ENCODE peak calls at places on chromosomes 4 and X, in five cellular contexts. A is lower lobe of right lung, C is Karpas-422, D is BE2C, Q is mucosa of descending colon. U is an unnamed sample.

GRCh38 chr4:16418814-16419213 is 192.5 kb upstream of the TAPT1 start:
- DNase-seq in A (no peak), Q (no peak), C (no peak), D (no peak), U (no peak)

GRCh38 chrX:39328661-39329060 is 527.4 kb downstream of the MID1IP1 start:
- DNase-seq in A (no peak), D (no peak), C (no peak), Q (no peak), U (no peak)

GRCh38 chr4:1675802-1676137 is 8.3 kb downstream of the FAM53A start:
- DNase-seq in A (no peak), C (no peak), D (no peak), Q (no peak), U (no peak)

GRCh38 chrX:16848541-16848940 is 21.6 kb downstream of the RBBP7 start:
- DNase-seq in C (no peak), A (no peak), Q (no peak), D (no peak), U (no peak)

GRCh38 chrX:70452143-70452733 is 7.6 kb downstream of the DLG3 start:
- DNase-seq in A (peak), D (no peak), C (peak), Q (peak), U (peak)

GRCh38 chr4:128868758-128869157 is 59.3 kb downstream of the JADE1 start:
- DNase-seq in D (no peak), C (no peak), A (no peak), Q (no peak), U (no peak)

GRCh38 chrX:39652336-39652735 is 445.4 kb downstream of the BCOR start:
- DNase-seq in C (peak), D (peak), A (no peak), Q (no peak), U (peak)

GRCh38 chrX:129188223-129188622 is 335.1 kb downstream of the SMARCA1 start:
- DNase-seq in A (no peak), D (peak), Q (no peak), C (no peak), U (no peak)

GRCh38 chr4:24971192-24971591 is 58.4 kb upstream of the CCDC149 start:
- DNase-seq in C (no peak), Q (no peak), D (no peak), A (no peak), U (no peak)

GRCh38 chr4:119744580-119744979 is 116.0 kb upstream of the PDE5A start:
- DNase-seq in Q (no peak), D (no peak), C (no peak), A (no peak), U (no peak)

GRCh38 chr4:54498661-54499111 is 159.1 kb upstream of the KIT start:
- DNase-seq in A (no peak), D (no peak), Q (no peak), C (no peak), U (no peak)

GRCh38 chr4:157172011-157172410 is 48.5 kb upstream of the GRIA2 start:
- DNase-seq in D (no peak), Q (no peak), C (no peak), A (no peak), U (peak)

DNA sequence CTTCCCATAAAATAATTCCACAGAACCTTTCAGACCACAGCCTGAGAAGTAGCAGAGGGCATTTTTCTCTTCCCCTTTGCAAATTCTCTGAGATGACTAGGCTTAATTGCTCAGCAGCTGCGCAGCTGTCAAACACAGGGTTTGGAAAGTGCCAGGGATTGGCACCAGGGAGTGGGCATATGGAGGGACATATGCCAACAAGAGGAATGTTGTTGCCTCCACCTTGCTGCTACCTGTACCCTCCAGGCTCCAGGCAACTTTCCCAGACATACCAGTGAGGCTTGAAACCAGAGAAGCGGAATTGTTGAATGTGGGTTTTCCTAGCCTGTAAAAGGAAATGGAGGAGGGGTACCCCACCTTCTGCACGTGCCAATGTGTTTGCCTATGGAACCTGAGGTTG is 256.2 kb upstream of the GPR101 start:
- DNase-seq in A (no peak), Q (no peak), C (no peak), D (no peak), U (no peak)
- H3K4me3 ChIP-seq in A (no peak), Q (no peak), C (no peak), D (no peak), U (no peak)

GRCh38 chrX:94400488-94400887 is 726.5 kb downstream of the FAM133A start:
- DNase-seq in D (no peak), C (no peak), Q (no peak), A (no peak), U (no peak)

GRCh38 chrX:94401426-94401825 is 727.4 kb downstream of the FAM133A start:
- DNase-seq in D (no peak), A (no peak), C (no peak), Q (no peak), U (no peak)
- H3K4me3 ChIP-seq in D (no peak), A (no peak), C (no peak), Q (no peak), U (no peak)

DNA sequence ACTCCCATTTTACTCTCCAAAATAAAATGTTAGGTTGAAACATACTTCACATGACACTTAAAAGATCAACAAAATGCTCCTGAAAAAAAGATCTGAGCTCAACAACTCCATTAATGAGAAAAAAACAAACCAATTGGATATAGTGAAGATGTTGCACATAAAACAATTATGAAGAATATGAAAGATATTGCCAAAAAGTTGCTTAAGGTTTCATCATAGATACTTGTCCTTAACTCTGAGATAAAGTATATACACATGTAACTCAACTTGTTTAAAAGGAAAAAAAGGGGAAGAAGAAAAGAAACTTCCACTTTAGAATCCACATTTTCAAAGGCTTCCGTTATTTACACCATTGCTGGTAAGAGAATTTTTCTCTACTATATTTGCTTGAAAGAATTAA is 2.7 kb downstream of the AFAP1 start:
- DNase-seq in C (no peak), D (no peak), Q (no peak), A (no peak), U (no peak)
- H3K4me3 ChIP-seq in C (no peak), D (peak), Q (no peak), A (no peak), U (no peak)

DNA sequence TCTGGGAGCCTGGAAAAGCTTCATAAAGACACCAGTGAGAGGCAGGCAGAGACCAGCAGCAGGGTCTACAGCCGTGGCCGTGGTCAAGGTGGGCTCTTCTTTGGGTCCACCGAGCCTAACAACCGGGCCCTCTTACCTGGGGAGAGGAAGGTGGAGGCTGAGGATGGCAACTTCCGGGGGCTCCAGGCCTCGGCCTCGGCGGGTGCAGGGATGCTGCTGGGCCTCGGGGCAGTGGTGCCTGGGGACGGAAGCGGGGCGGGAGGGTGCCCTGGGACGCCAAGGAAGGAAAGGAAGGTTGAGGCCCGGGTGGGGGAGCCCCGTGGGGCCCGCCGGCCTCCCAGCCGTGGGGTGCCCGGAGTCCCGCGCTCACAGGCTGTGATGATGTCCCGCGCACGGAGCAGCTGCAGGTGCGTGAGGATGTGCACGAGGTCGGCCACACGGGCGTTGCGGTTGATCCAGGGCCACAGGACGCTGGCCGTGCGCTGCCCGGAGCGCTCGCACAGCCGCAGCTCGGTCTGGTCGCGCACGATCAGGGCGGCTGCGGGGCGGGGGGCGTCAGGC is 561 bp downstream of the IRAK1 start:
- DNase-seq in A (no peak), Q (peak), C (peak), D (no peak), U (peak)
- H3K4me3 ChIP-seq in A (peak), Q (peak), C (peak), D (peak), U (peak)

GRCh38 chr4:108763226-108763593 is 357 bp upstream of the ETNPPL start:
- DNase-seq in C (no peak), Q (no peak), A (no peak), D (no peak), U (no peak)
- H3K4me3 ChIP-seq in C (no peak), Q (no peak), A (peak), D (no peak), U (no peak)

DNA sequence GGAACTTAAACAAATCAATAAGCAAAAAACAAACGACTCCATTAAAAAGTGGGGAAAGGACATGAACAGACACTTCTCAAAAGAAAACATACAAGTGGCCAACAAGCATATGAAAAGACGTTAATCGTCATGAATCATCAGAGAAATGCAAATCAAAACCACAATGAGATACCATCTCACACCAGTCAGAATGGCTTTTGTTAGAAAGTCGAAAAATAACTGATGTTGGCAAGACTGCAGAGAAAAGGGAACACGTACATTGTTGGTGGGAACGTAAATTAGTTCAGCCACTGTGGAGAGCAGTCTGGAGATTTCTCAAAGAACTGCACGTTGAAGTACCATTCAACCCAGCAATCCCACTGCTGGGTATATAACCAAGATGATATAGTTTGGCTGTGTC is 23.7 kb downstream of the NEUROG2 start:
- DNase-seq in Q (no peak), A (no peak), C (no peak), D (no peak), U (no peak)
- H3K4me3 ChIP-seq in Q (no peak), A (no peak), C (no peak), D (no peak), U (no peak)

GRCh38 chr4:56681849-56682175 is 716 bp upstream of the HOPX start:
- DNase-seq in D (no peak), Q (no peak), A (no peak), C (no peak), U (no peak)
- H3K4me3 ChIP-seq in D (no peak), Q (no peak), A (peak), C (no peak), U (no peak)

GRCh38 chrX:13339607-13340006 is 19.8 kb upstream of the ATXN3L start:
- DNase-seq in D (no peak), Q (peak), A (no peak), C (no peak), U (no peak)
- H3K4me3 ChIP-seq in D (no peak), Q (no peak), A (no peak), C (no peak), U (no peak)

GRCh38 chr4:123809864-123810263 is 413.3 kb downstream of the SPRY1 start:
- DNase-seq in A (no peak), D (no peak), C (no peak), Q (no peak), U (no peak)

GRCh38 chr4:123813901-123814300 is 417.3 kb downstream of the SPRY1 start:
- DNase-seq in C (no peak), A (no peak), Q (no peak), D (no peak), U (no peak)

GRCh38 chr4:123816462-123816861 is 419.9 kb downstream of the SPRY1 start:
- DNase-seq in A (no peak), D (no peak), C (no peak), Q (no peak), U (no peak)

GRCh38 chr4:123807866-123808265 is 411.3 kb downstream of the SPRY1 start:
- DNase-seq in D (no peak), Q (no peak), A (no peak), C (no peak), U (no peak)

DNA sequence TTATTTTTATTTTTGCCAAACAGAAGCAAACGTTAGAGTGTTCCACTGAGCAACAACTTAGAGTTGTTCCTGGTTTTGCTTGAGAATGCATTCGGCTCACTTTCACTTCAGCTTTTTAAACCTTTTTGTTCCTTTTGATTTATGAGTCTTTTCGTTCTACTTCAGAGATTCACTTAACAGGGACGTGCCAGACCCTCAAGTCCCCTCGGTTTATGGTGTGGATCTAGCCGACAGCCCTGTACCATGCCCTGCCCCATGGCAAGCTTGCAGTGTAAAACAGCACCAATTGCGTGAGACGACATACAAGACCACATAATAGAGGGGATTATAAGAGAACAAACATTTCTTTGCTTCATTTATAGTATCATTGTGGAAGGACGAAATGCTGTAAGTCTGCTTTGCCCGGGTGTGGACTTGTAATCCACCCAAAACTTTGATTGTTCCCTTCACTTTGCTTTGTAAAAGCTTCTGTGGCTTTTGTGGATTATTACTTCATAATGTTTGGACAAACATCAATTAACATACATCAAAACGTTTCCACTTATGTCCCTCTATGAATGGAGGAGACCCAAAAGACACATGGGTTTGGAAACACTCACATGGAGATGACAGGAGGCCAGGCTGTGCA is 415.3 kb downstream of the SPRY1 start:
- DNase-seq in D (no peak), Q (no peak), C (no peak), A (no peak), U (no peak)
- H3K4me3 ChIP-seq in D (no peak), Q (no peak), C (no peak), A (peak), U (no peak)

GRCh38 chr4:171817026-171817425 is 3.8 kb downstream of the GALNTL6 start:
- DNase-seq in Q (no peak), D (no peak), A (no peak), C (no peak), U (no peak)

GRCh38 chr4:171814545-171814944 is 1.3 kb downstream of the GALNTL6 start:
- DNase-seq in D (no peak), A (no peak), C (no peak), Q (no peak), U (no peak)

GRCh38 chr4:171809854-171810253 is 3.4 kb upstream of the GALNTL6 start:
- DNase-seq in Q (no peak), C (no peak), D (no peak), A (no peak), U (no peak)

GRCh38 chr4:171813195-171813955 is at the start of gene GALNTL6:
- DNase-seq in A (peak), D (peak), C (no peak), Q (no peak), U (no peak)

DNA sequence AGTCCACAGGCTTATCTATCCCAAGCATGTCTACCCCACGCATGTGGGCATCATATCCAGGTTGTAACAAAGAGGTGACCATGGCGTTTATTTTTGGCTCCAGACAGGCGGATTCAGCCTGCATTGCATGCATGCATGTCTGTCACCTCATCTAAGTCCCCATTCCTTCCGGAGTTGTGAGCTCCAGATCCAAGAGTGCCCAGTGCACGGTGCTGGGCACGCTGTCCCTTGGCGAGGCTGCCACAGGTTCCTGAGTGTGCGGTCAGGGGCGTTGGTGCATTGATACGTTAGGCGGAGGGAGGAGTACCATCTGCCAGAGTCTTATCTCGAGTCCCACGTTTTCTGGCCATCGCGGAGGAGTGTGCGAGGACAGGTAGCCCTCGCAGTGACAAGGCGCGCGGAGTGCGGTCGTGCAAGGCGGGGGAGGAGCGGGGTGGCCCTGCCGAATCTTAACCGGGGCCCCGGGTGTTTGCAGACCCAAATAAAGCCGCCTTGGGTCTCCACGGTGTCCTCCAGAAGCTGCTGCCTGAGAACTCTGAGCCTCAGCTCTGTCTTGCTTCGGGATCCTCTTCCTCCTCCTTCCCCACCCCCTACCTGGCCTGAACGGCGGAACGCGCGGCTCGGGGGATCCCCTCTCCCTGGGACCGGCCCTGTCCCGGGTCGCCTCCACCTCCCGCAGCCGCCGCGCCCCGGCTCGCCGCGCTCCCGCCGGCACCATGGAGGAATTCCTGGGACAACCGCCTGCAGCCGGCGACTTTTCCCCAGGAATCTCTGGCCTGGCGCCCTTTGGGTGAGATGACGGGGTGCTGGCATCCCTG is 618 bp upstream of the GALNTL6 start:
- DNase-seq in C (no peak), D (peak), Q (no peak), A (no peak), U (no peak)
- H3K4me3 ChIP-seq in C (no peak), D (peak), Q (no peak), A (peak), U (no peak)

U was measured in SJCRH30.